ENCODE peak calls at places on chromosomes 7 and 10, in four cellular contexts. Q is HepG2, O is H1, T is GM12878. A is an unnamed sample.

GRCh38 chr10:677038-677437 is 12.4 kb downstream of the DIP2C start:
- DNase-seq in T (no peak), O (no peak), Q (no peak), A (no peak)

GRCh38 chr7:33624172-33624571 is 281.2 kb upstream of the BMPER start:
- DNase-seq in O (no peak), T (no peak), Q (no peak), A (no peak)

GRCh38 chr10:35005868-35006267 is 84.3 kb downstream of the CUL2 start:
- DNase-seq in O (no peak), T (no peak), Q (no peak), A (no peak)

GRCh38 chr7:28955723-28956607 is 2.2 kb downstream of the TRIL start:
- DNase-seq in T (no peak), Q (peak), O (peak), A (no peak)

GRCh38 chr10:132897516-132898381 is 44.6 kb downstream of the CFAP46 start:
- DNase-seq in Q (no peak), T (no peak), O (no peak), A (no peak)

GRCh38 chr7:155166673-155167370 is 96.7 kb downstream of the HTR5A start:
- DNase-seq in T (no peak), O (no peak), Q (no peak), A (no peak)

GRCh38 chr10:33422779-33423520 is 88.5 kb upstream of the NRP1 start:
- DNase-seq in Q (no peak), T (no peak), O (no peak), A (no peak)

GRCh38 chr7:95718556-95719410 is 53.6 kb upstream of the DYNC1I1 start:
- DNase-seq in T (no peak), O (no peak), Q (no peak), A (no peak)

GRCh38 chr7:116164552-116164951 is 45.8 kb upstream of the TES start:
- DNase-seq in O (no peak), Q (no peak), T (no peak), A (no peak)
- TF ChIP-seq YY1 in O (no peak), Q (no peak), T (no peak), A (no peak)

GRCh38 chr7:100753750-100754149 is 20.4 kb downstream of the ZAN start:
- DNase-seq in O (no peak), Q (no peak), T (no peak), A (no peak)
- TF ChIP-seq SUZ12 in O (no peak), Q (no peak), T (no peak), A (no peak)

DNA sequence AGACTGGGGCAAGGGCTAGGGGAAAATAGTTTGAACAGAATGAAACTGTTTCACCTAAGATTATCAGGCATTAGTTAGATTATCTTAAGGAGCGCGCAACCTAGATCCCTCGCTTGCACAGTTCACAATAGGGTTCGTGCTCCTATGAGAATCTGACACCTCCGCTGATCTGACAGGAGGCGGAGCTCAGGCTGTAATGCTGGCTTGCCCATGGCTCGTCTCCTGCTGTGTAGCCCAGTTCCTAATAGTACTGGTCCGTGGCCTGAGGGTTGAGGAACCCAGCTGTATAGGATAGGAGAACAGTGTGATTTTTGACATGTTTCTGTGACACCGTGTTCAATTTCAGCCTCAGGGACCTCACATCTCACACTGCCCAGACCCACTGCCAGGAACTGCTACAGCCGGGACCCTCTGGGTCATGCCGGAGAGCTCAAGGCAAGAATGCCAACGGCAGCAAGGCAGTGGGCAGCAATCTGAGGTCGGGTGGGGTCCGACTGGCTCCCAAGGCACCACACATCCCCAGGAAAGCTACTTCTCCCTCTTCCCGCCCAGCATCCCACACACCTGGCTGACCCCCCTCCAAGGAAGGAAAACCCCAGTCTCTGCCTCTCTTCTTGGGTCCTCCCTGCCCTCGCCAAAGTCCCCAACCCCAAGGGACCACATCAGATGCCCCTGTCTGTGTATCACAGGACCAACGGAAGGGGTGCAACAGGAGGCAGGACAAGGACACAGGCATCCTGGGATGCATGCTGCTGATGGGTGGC is 31.7 kb downstream of the CAMK2B start:
- DNase-seq in O (peak), T (no peak), Q (no peak), A (no peak)
- TF ChIP-seq YY1 in O (no peak), T (no peak), Q (no peak), A (no peak)

DNA sequence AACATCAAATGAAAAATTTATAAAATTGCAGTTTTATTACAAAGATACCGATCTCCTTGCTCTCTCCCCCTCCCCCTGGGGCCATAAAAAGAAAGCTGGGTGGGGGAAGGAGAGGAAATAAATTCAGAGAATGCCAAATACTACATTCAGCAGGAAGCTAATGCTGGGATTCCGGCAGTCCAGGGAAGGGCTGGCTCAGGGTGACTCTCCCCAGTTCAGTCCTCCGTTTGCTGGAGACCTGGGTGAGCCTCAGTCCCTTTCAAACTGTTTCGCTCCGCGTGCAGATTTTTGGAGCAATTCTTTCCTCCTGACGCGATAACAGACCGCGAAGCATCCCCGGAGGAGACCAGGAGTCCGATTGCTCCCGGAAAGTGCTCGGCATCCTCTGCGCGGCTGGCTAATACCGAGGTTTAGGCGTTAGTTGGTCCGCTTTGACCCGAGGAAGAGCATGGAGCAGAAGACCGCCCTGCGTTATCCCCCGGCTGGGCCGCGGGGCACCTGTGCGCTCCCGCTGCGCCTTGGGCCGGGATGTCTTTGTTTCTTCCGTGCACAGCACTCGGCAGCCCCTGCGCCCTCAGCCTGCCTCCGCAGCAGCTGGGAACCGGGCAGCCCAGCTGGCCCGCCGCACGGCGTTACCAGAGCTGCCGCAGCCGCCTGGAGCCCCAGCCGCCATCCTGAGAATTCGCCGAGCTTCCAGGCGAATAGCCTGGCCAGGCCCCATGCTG is 3.9 kb upstream of the HOXA2 start:
- DNase-seq in O (peak), T (no peak), Q (no peak), A (no peak)
- TF ChIP-seq SUZ12 in O (peak), T (no peak), Q (no peak), A (peak)

DNA sequence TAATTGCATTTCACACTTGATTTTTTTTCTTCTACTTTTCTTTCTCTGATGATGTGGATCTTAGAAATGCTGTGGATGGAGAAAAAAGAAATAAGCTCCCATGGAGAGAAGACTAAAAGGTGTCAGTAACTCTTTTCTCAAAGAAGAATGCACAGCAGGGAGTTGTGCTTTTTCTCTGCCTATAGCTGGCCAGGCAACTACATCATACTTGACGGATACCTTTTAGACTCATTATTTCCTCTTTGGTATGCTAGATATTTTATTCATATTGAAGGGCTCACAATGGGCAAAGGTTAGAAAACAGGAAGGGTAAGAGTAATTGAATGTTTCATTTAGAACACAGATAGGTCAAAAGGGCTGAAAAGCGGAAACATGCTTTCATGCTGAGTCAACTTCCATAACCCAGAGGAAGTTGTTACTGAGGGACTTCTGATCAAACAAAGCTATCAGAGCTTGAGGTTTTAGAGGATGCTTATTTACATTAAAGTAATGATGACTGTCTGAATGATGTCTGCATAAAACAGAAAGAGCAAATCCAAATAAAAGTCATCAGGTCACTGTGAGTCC is 773.1 kb upstream of the LRRN3 start:
- DNase-seq in T (no peak), Q (peak), O (no peak), A (no peak)
- TF ChIP-seq YY1 in T (no peak), Q (no peak), O (no peak), A (no peak)

DNA sequence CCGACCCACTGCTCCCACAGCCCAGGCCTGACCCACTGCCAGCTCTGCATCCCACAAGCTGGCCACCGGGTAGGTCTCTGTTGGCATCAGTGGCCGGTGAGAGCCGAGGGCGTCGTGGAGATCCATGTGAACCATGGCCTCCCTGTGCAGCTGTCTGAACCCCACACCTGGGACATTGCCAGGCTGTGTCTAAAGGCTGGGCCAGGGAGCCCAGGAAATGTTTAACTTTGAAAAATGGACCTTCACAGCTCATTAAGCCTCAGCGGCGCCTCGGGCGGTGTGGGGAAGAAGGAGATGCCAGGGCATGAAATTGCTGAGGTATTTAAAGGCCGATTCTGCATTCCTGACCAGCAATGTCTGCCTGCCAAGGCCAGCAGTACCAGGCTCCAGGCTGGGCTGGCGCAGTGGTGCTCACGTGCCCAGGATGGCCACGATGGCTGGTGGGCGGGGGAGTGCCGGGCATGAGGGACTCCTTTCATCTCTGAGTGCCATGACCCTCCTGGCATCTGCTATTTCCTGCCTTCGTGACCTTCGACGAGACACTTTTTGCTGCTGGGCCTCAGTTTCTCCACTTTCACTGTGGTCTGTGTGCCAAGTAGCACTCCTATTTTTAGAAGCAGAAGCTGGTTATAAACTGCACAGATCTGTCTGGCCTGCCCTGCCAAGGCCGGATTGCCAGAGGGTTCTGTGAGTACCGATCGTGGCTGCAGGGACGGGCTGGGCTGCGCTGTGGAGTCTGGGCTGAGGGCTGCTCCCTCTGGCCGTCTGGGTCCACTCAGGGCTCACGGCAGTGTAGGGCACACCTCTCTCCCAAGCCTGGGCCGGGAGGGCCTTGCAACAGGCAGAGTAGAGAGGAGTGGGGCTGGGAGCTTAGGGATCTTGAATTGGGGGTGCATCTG is 21.8 kb downstream of the ELFN1 start:
- DNase-seq in Q (no peak), O (peak), T (no peak), A (no peak)
- TF ChIP-seq SUZ12 in Q (no peak), O (no peak), T (no peak), A (no peak)

GRCh38 chr7:30815016-30815854 is 44.0 kb downstream of the MINDY4 start:
- DNase-seq in O (peak), T (no peak), Q (no peak), A (no peak)

GRCh38 chr7:30813466-30813865 is 42.2 kb downstream of the MINDY4 start:
- DNase-seq in Q (no peak), T (no peak), O (no peak), A (no peak)

GRCh38 chr7:30817060-30817770 is 46.0 kb downstream of the MINDY4 start:
- DNase-seq in Q (no peak), T (no peak), O (peak), A (no peak)

GRCh38 chr7:30812676-30813075 is 41.5 kb downstream of the MINDY4 start:
- DNase-seq in T (no peak), Q (no peak), O (peak), A (no peak)

DNA sequence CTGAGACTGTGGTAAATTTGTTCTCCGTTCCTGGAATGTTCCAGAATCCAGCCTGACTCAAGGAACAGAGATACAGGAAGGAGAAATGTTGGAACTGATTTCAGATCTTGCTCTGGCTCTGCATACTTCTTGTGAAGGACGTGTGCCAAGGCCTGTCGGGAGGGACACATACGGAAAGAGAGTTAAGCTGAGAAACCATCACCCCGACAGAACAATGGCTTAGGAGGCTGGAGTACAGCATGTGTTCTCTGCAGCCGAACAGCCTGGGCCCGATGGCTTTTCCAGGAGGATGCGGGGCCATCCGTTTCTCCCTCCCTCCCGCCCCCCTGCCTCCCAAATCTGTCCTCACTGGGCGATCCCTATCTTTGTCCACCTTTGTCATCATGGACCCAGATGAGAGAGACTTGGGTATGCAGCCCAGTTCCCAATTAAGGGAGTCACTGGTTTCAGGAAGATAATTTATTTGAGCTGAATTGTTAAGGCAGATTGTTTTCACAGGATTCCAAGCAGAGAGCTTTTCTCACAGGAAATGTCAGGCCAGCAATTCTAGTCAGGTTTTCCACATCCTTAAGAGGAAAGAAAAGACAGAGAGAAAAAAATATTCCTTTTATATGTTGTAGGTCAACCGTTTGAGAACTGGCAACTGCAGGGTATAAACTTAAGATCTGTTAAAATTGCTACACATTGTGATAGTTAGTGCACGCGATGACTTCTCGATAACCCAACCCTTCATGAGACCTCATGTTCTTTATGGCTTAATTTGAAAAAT is 45.3 kb downstream of the MINDY4 start:
- DNase-seq in Q (no peak), O (peak), T (no peak), A (no peak)
- TF ChIP-seq YY1 in Q (no peak), O (no peak), T (no peak), A (no peak)

GRCh38 chr10:79178614-79179403 is 110.0 kb downstream of the ZMIZ1 start:
- DNase-seq in O (no peak), Q (no peak), T (no peak), A (no peak)
- TF ChIP-seq SUZ12 in O (no peak), Q (no peak), T (no peak), A (no peak)

A was measured in NT2/D1.